ENCODE peak calls at places on chromosome 19, in eight cellular contexts. B is central memory CD4-positive, alpha-beta T cell; N is A673; V is Peyer's patch; P is small intestine; L is ELF-1; R is stimulated activated CD4-positive, alpha-beta T cell treated with anti-CD3 and anti-CD28 coated beads, Interleukin-15, amount 100 ng/mL, for 24 hours; S is pancreas. D is an unnamed sample.

GRCh38 chr19:35347930-35348298 is 212 bp downstream of the FFAR1 start:
- DNase-seq in B (no peak), N (no peak), V (no peak), P (no peak), L (no peak), R (no peak), S (no peak), D (no peak)

GRCh38 chr19:16076154-16076957 is at the start of gene TPM4:
- DNase-seq in B (peak), N (peak), V (peak), P (peak), L (peak), R (peak), S (peak), D (peak)

GRCh38 chr19:29806098-29806866 is 5.5 kb upstream of the CCNE1 start:
- DNase-seq in B (no peak), N (peak), V (no peak), P (no peak), L (peak), R (no peak), S (no peak), D (peak)

GRCh38 chr19:7366701-7367420 is 18.1 kb downstream of the ARHGEF18 start:
- DNase-seq in B (peak), N (peak), V (no peak), P (peak), L (peak), R (peak), S (peak), D (no peak)

GRCh38 chr19:11265785-11266236 is 3.5 kb upstream of the DOCK6 start:
- DNase-seq in B (no peak), N (no peak), V (no peak), P (peak), L (no peak), R (no peak), S (peak), D (no peak)

GRCh38 chr19:3975637-3976087 is 4.8 kb upstream of the DAPK3 start:
- DNase-seq in B (no peak), N (no peak), V (no peak), P (no peak), L (no peak), R (peak), S (no peak), D (no peak)

GRCh38 chr19:15299568-15300409 is 32.5 kb downstream of the BRD4 start:
- DNase-seq in B (no peak), N (no peak), V (no peak), P (no peak), L (no peak), R (no peak), S (no peak), D (no peak)

GRCh38 chr19:18304194-18304495 is 18.7 kb downstream of the LSM4 start:
- DNase-seq in B (no peak), N (no peak), V (no peak), P (no peak), L (no peak), R (peak), S (no peak), D (no peak)

D was measured in DMS 273 treated with DMSO at 0.1 percent for 48 hours.